ENCODE peak calls at places on chromosome 1, in ten cellular contexts. Y, N, Q, L, T, X, B, M, O and H are unnamed samples.

GRCh38 chr1:172359531-172359991 is 60.9 kb upstream of the C1orf105 start:
- DNase-seq in B (no peak), Y (peak; percentile 63), T (no peak), N (peak; percentile 94), Q (no peak), X (peak; percentile 53), M (no peak), O (no peak), L (no peak), H (no peak)

GRCh38 chr1:168261390-168261789 is 19.3 kb upstream of the TBX19 start:
- DNase-seq in B (no peak), X (no peak), Q (no peak), T (no peak), M (no peak), L (no peak), N (peak; percentile 53), O (no peak), Y (no peak), H (no peak)

GRCh38 chr1:192966073-192966472 is 93.1 kb downstream of the UCHL5 start:
- DNase-seq in M (no peak), Y (no peak), B (no peak), O (no peak), T (no peak), L (no peak), Q (no peak), N (no peak), X (no peak), H (no peak)

GRCh38 chr1:220881918-220882891 is 3.0 kb downstream of the HLX start:
- DNase-seq in L (no peak), T (no peak), Q (no peak), N (peak; percentile 61), X (no peak), M (no peak), B (no peak), O (peak; percentile 6), Y (no peak), H (no peak)

GRCh38 chr1:3653286-3653618 is 936 bp downstream of the TP73 start:
- DNase-seq in X (no peak), O (no peak), M (no peak), N (no peak), Q (no peak), L (no peak), T (no peak), B (no peak), Y (no peak), H (no peak)

GRCh38 chr1:203217668-203218067 is 11.8 kb downstream of the CHIT1 start:
- DNase-seq in Q (no peak), T (no peak), X (no peak), N (no peak), O (no peak), Y (no peak), B (no peak), M (no peak), L (no peak), H (no peak)

GRCh38 chr1:169112241-169112640 is 5.8 kb downstream of the ATP1B1 start:
- DNase-seq in Q (no peak), M (no peak), L (no peak), Y (no peak), T (no peak), B (no peak), N (no peak), X (no peak), O (no peak), H (no peak)

GRCh38 chr1:40708750-40709099 is 17.2 kb downstream of the NFYC start:
- DNase-seq in Q (no peak), T (no peak), N (peak; percentile 97), M (no peak), B (peak; percentile 83), Y (no peak), O (peak; percentile 68), L (no peak), X (peak; percentile 78), H (no peak)

GRCh38 chr1:27403065-27403726 is 10.8 kb downstream of the GPR3 start:
- DNase-seq in L (peak; percentile 49), Y (no peak), B (peak; percentile 75), X (no peak), M (no peak), N (peak; percentile 69), Q (peak; percentile 58), O (no peak), T (peak; percentile 75), H (no peak)